ENCODE peak calls at places on chromosome 20, in seven cellular contexts. E is NCI-H774, R is caudate nucleus, P is progenitor cell of endocrine pancreas, G is stomach, S is HL-60, V is iPS-NIHi11. L is an unnamed sample.

GRCh38 chr20:41697861-41698559 is 79.8 kb upstream of the CHD6 start:
- DNase-seq in E (peak), R (no peak), P (no peak), G (no peak), S (no peak), V (peak), L (no peak)

GRCh38 chr20:23138682-23139081 is 52.6 kb upstream of the CD93 start:
- DNase-seq in E (no peak), R (no peak), P (no peak), G (no peak), S (no peak), V (no peak), L (no peak)

GRCh38 chr20:13469262-13469661 is 169.5 kb downstream of the TASP1 start:
- DNase-seq in E (no peak), R (no peak), P (no peak), G (no peak), S (no peak), V (no peak), L (no peak)

GRCh38 chr20:37914672-37915433 is 11.9 kb downstream of the VSTM2L start:
- DNase-seq in E (no peak), R (no peak), P (peak), G (no peak), S (no peak), V (peak), L (peak)

GRCh38 chr20:11080776-11081406 is 407.1 kb upstream of the JAG1 start:
- DNase-seq in E (no peak), R (no peak), P (no peak), G (no peak), S (no peak), V (no peak), L (no peak)

GRCh38 chr20:54255157-54255556 is 47.3 kb downstream of the PFDN4 start:
- DNase-seq in E (no peak), R (no peak), P (no peak), G (no peak), S (no peak), V (no peak), L (no peak)

GRCh38 chr20:916125-916799 is at the start of gene ANGPT4:
- DNase-seq in E (no peak), R (no peak), P (no peak), G (no peak), S (no peak), V (peak), L (no peak)

GRCh38 chr20:19354950-19355349 is 142.5 kb downstream of the SLC24A3 start:
- DNase-seq in E (no peak), R (no peak), P (no peak), G (no peak), S (no peak), V (no peak), L (no peak)

GRCh38 chr20:41249781-41250281 is 67.7 kb downstream of the ZHX3 start:
- DNase-seq in E (no peak), R (peak), P (no peak), G (no peak), S (no peak), V (peak), L (no peak)

GRCh38 chr20:59636791-59637370 is 32.5 kb downstream of the PHACTR3 start:
- DNase-seq in E (no peak), R (no peak), P (no peak), G (peak), S (no peak), V (no peak), L (no peak)

GRCh38 chr20:56861590-56861989 is 232.5 kb downstream of the TFAP2C start:
- DNase-seq in E (no peak), R (no peak), P (no peak), G (no peak), S (no peak), V (no peak), L (no peak)

GRCh38 chr20:24339179-24339578 is 130.2 kb upstream of the SYNDIG1 start:
- DNase-seq in E (no peak), R (no peak), P (no peak), G (no peak), S (no peak), V (no peak), L (no peak)

GRCh38 chr20:25081730-25082497 is at the start of gene VSX1:
- DNase-seq in E (no peak), R (no peak), P (no peak), G (no peak), S (no peak), V (no peak), L (no peak)

GRCh38 chr20:55540486-55540885 is 464.8 kb downstream of the CBLN4 start:
- DNase-seq in E (no peak), R (no peak), P (no peak), G (no peak), S (no peak), V (no peak), L (no peak)

GRCh38 chr20:58965270-58966064 is 15.6 kb upstream of the NELFCD start:
- DNase-seq in E (no peak), R (no peak), P (no peak), G (no peak), S (no peak), V (no peak), L (no peak)